ENCODE peak calls at places on chromosome 2, in eight cellular contexts. A is neural crest cell, O is brain microvascular endothelial cell, Y is NCI-H1436, D is HEK293T, C is left ventricle myocardium inferior, B is GM10248, X is anterior cingulate cortex. H is an unnamed sample.
A peak's percentile ranks its signal among the peaks of the same experiment; 100 is the strongest.

GRCh38 chr2:223897669-223898314 is 47.3 kb downstream of the WDFY1 start:
- DNase-seq in A (no peak), O (no peak), Y (no peak), D (no peak), C (no peak), B (no peak), X (no peak), H (no peak)

GRCh38 chr2:68604077-68604476 is 39.3 kb upstream of the PROKR1 start:
- DNase-seq in A (no peak), O (no peak), Y (no peak), D (no peak), C (no peak), B (no peak), X (no peak), H (no peak)

GRCh38 chr2:62956646-62957045 is 94.0 kb upstream of the OTX1 start:
- DNase-seq in A (no peak), O (no peak), Y (no peak), D (no peak), C (no peak), B (no peak), X (no peak), H (no peak)

GRCh38 chr2:99481941-99482340 is 7.9 kb downstream of the REV1 start:
- DNase-seq in A (no peak), O (no peak), Y (no peak), D (peak; percentile 60), C (no peak), B (no peak), X (no peak), H (no peak)

GRCh38 chr2:147867050-147867449 is 22.2 kb downstream of the ACVR2A start:
- DNase-seq in A (no peak), O (no peak), Y (no peak), D (no peak), C (no peak), B (no peak), X (no peak), H (no peak)

GRCh38 chr2:71789556-71790219 is 336.3 kb downstream of the DYSF start:
- DNase-seq in A (no peak), O (no peak), Y (no peak), D (no peak), C (no peak), B (no peak), X (no peak), H (no peak)

GRCh38 chr2:26969089-26969844 is 1.2 kb upstream of the MAPRE3 start:
- DNase-seq in A (no peak), O (peak; percentile 21), Y (no peak), D (no peak), C (no peak), B (no peak), X (no peak), H (no peak)

GRCh38 chr2:96927420-96928171 is 57.7 kb upstream of the SEMA4C start:
- DNase-seq in A (no peak), O (no peak), Y (peak; percentile 30), D (no peak), C (peak; percentile 52), B (no peak), X (peak; percentile 90), H (no peak)

GRCh38 chr2:4408311-4408710 is 704.9 kb downstream of the DCDC2C start:
- DNase-seq in A (no peak), O (no peak), Y (no peak), D (no peak), C (no peak), B (no peak), X (no peak), H (no peak)

GRCh38 chr2:55874338-55874737 is 49.2 kb downstream of the EFEMP1 start:
- DNase-seq in A (no peak), O (no peak), Y (no peak), D (no peak), C (no peak), B (no peak), X (no peak), H (no peak)

H was measured in T-helper 1 cell.